ENCODE peak calls at places on chromosome 6, in nine cellular contexts. J, R, W, M, A, V, F, K and H are unnamed samples.

GRCh38 chr6:169158182-169158573 is 95.5 kb downstream of the THBS2 start:
- DNase-seq in J (no peak), R (peak), W (peak), M (no peak), A (peak), V (no peak), F (no peak), K (peak), H (no peak)

GRCh38 chr6:168264593-168265335 is 54.8 kb downstream of the DACT2 start:
- DNase-seq in J (no peak), R (no peak), W (peak), M (no peak), A (no peak), V (no peak), F (no peak), K (no peak), H (no peak)

GRCh38 chr6:100134703-100135102 is 140.7 kb upstream of the MCHR2 start:
- DNase-seq in J (no peak), R (no peak), W (peak), M (no peak), A (no peak), V (no peak), F (no peak), K (no peak), H (no peak)

GRCh38 chr6:44057931-44058616 is 69.2 kb downstream of the MRPL14 start:
- DNase-seq in J (no peak), R (no peak), W (peak), M (no peak), A (no peak), V (no peak), F (no peak), K (no peak), H (no peak)

GRCh38 chr6:109449789-109450673 is 5.5 kb downstream of the MICAL1 start:
- DNase-seq in J (no peak), R (peak), W (no peak), M (no peak), A (no peak), V (no peak), F (no peak), K (no peak), H (no peak)

GRCh38 chr6:51277471-51277870 is 458.8 kb downstream of the TFAP2B start:
- DNase-seq in J (no peak), R (no peak), W (no peak), M (no peak), A (no peak), V (no peak), F (no peak), K (no peak), H (no peak)

GRCh38 chr6:170063851-170064617 is 226.8 kb downstream of the DLL1 start:
- DNase-seq in J (no peak), R (no peak), W (no peak), M (no peak), A (no peak), V (peak), F (no peak), K (no peak), H (no peak)

GRCh38 chr6:22231616-22232015 is 65.2 kb downstream of the PRL start:
- DNase-seq in J (peak), R (no peak), W (no peak), M (no peak), A (no peak), V (no peak), F (no peak), K (no peak), H (peak)

GRCh38 chr6:73421534-73421933 is 26.9 kb downstream of the DDX43 start:
- DNase-seq in J (no peak), R (no peak), W (no peak), M (no peak), A (no peak), V (no peak), F (no peak), K (no peak), H (no peak)

GRCh38 chr6:155224031-155224451 is 39.8 kb upstream of the CLDN20 start:
- DNase-seq in J (peak), R (no peak), W (peak), M (no peak), A (no peak), V (no peak), F (no peak), K (no peak), H (no peak)

GRCh38 chr6:56864171-56864616 is 90.7 kb upstream of the BEND6 start:
- DNase-seq in J (peak), R (no peak), W (no peak), M (no peak), A (no peak), V (no peak), F (no peak), K (no peak), H (no peak)